ENCODE peak calls at places on chromosomes 12 and 14, in four cellular contexts. H, Q, C and T are unnamed samples.

GRCh38 chr12:49367381-49368239 is at the start of gene SPATS2:
- DNase-seq in H (no peak), Q (no peak), C (no peak), T (no peak)

GRCh38 chr12:46109343-46110219 is 119.2 kb upstream of the SCAF11 start:
- DNase-seq in H (no peak), Q (no peak), C (no peak), T (no peak)

GRCh38 chr12:30485230-30485890 is 210.3 kb downstream of the IPO8 start:
- DNase-seq in H (no peak), Q (no peak), C (no peak), T (no peak)

GRCh38 chr14:103071544-103072251 is 12.3 kb upstream of the LBHD2 start:
- DNase-seq in H (no peak), Q (no peak), C (no peak), T (no peak)

GRCh38 chr12:66210840-66211239 is 21.8 kb downstream of the IRAK3 start:
- DNase-seq in H (no peak), Q (no peak), C (no peak), T (no peak)

GRCh38 chr12:52337054-52337453 is 15.9 kb upstream of the KRT83 start:
- DNase-seq in H (no peak), Q (no peak), C (no peak), T (no peak)

GRCh38 chr14:77043177-77043983 is 14.9 kb upstream of the IRF2BPL start:
- DNase-seq in H (peak), Q (peak), C (no peak), T (no peak)

GRCh38 chr14:104115691-104116543 is 22.5 kb upstream of the KIF26A start:
- DNase-seq in H (no peak), Q (no peak), C (no peak), T (no peak)

GRCh38 chr12:45379261-45379660 is 163.4 kb downstream of the ANO6 start:
- DNase-seq in H (no peak), Q (no peak), C (no peak), T (no peak)

GRCh38 chr12:121209221-121209620 is 708 bp upstream of the P2RX4 start:
- DNase-seq in H (no peak), Q (no peak), C (no peak), T (no peak)

GRCh38 chr14:85587152-85587697 is 57.3 kb downstream of the FLRT2 start:
- DNase-seq in H (no peak), Q (no peak), C (no peak), T (no peak)

DNA sequence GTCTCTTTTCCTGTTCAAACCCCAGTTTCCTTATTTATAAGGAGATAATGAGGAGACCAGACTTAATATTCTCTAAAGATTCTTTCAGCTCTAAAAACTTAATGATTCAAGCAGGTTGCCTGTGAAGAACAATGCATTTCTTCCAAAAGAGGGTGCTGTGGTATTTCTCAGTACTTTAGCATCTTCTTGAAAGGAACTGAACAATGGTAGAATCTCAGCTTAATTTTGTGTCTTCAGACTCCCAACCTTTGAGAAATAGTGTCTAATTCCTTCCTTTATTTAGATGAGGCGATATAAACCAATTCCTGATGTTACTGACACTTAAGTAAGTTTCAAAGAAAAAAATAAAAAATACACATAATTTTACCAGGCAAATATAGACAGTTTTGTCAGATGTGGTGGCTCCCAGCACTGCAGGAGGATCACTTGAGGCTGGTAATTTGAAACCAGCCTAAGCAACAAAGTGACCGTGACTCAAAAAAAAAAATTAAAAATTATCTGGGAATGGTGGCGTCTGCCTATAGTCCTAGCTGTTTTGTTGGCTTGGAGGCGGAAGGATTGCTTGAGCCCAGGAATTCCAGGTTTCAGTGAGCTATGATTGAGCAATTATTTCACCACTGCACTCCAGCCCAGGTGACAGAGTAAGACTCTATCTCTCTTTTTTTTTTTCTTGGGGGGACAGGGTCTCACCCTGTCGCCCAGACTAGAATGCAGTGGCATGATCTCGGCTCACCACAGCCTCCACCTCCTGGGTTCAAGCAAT is 76.9 kb upstream of the PSMA6 start:
- DNase-seq in H (no peak), Q (peak), C (no peak), T (peak)
- TF ChIP-seq SP1 in H (no peak), Q (no peak), C (no peak), T (no peak)

GRCh38 chr14:89276424-89276975 is 140.5 kb downstream of the FOXN3 start:
- DNase-seq in H (peak), Q (no peak), C (no peak), T (no peak)
- TF ChIP-seq SUZ12 in H (no peak), Q (no peak), C (no peak), T (no peak)

GRCh38 chr14:78674820-78675219 is 504.6 kb downstream of the NRXN3 start:
- DNase-seq in H (no peak), Q (no peak), C (no peak), T (no peak)

GRCh38 chr14:78673845-78674244 is 503.7 kb downstream of the NRXN3 start:
- DNase-seq in H (no peak), Q (no peak), C (no peak), T (no peak)
- TF ChIP-seq SP1 in H (no peak), Q (no peak), C (no peak), T (no peak)

GRCh38 chr12:74408601-74409166 is 129.0 kb upstream of the ATXN7L3B start:
- DNase-seq in H (no peak), Q (no peak), C (no peak), T (no peak)
- TF ChIP-seq SUZ12 in H (no peak), Q (no peak), C (no peak), T (no peak)

GRCh38 chr12:25529738-25530137 is 23.3 kb downstream of the LMNTD1 start:
- DNase-seq in H (no peak), Q (no peak), C (no peak), T (no peak)
- TF ChIP-seq SP1 in H (no peak), Q (no peak), C (no peak), T (no peak)

GRCh38 chr12:107515446-107515958 is 170.1 kb upstream of the PWP1 start:
- DNase-seq in H (no peak), Q (no peak), C (peak), T (no peak)
- TF ChIP-seq SUZ12 in H (no peak), Q (no peak), C (no peak), T (no peak)